ENCODE peak calls at places on chromosomes 1 and 21, in nine cellular contexts. One of them, this sample, is unnamed.

GRCh38 chr1:201941420-201942128 is 4.8 kb downstream of the LMOD1 start:
- DNase-seq in astrocyte of the cerebellum: no peak
- DNase-seq in activated naive CD4-positive, alpha-beta T cell treated with anti-CD3 and anti-CD28 coated beads, Interleukin-2, amount 50 U/mL, for 16 hours: no peak
- DNase-seq in NCI-H1105: no peak
- DNase-seq in ELR: no peak
- DNase-seq in NCI-H1417: peak
- DNase-seq in HCT116: no peak
- DNase-seq in activated B cell treated with CpG ODN at 0.5 μM for 24 hours: no peak
- DNase-seq in right atrium auricular region: no peak
- DNase-seq in this sample: no peak

GRCh38 chr21:30829659-30830058 is at the start of gene KRTAP7-1:
- DNase-seq in HCT116: no peak
- DNase-seq in NCI-H1105: no peak
- DNase-seq in activated B cell treated with CpG ODN at 0.5 μM for 24 hours: no peak
- DNase-seq in right atrium auricular region: no peak
- DNase-seq in astrocyte of the cerebellum: no peak
- DNase-seq in NCI-H1417: no peak
- DNase-seq in activated naive CD4-positive, alpha-beta T cell treated with anti-CD3 and anti-CD28 coated beads, Interleukin-2, amount 50 U/mL, for 16 hours: no peak
- DNase-seq in ELR: no peak
- DNase-seq in this sample: no peak

GRCh38 chr1:234985007-234985370 is 143.6 kb downstream of the TOMM20 start:
- DNase-seq in activated B cell treated with CpG ODN at 0.5 μM for 24 hours: no peak
- DNase-seq in ELR: no peak
- DNase-seq in NCI-H1417: no peak
- DNase-seq in HCT116: no peak
- DNase-seq in right atrium auricular region: no peak
- DNase-seq in astrocyte of the cerebellum: no peak
- DNase-seq in NCI-H1105: no peak
- DNase-seq in activated naive CD4-positive, alpha-beta T cell treated with anti-CD3 and anti-CD28 coated beads, Interleukin-2, amount 50 U/mL, for 16 hours: no peak
- DNase-seq in this sample: no peak

GRCh38 chr1:169108897-169109560 is 2.5 kb downstream of the ATP1B1 start:
- DNase-seq in NCI-H1105: no peak
- DNase-seq in HCT116: no peak
- DNase-seq in NCI-H1417: peak
- DNase-seq in ELR: peak
- DNase-seq in activated naive CD4-positive, alpha-beta T cell treated with anti-CD3 and anti-CD28 coated beads, Interleukin-2, amount 50 U/mL, for 16 hours: no peak
- DNase-seq in activated B cell treated with CpG ODN at 0.5 μM for 24 hours: no peak
- DNase-seq in right atrium auricular region: no peak
- DNase-seq in astrocyte of the cerebellum: no peak
- DNase-seq in this sample: peak

GRCh38 chr1:190373705-190374336 is 103.8 kb downstream of the BRINP3 start:
- DNase-seq in activated B cell treated with CpG ODN at 0.5 μM for 24 hours: no peak
- DNase-seq in activated naive CD4-positive, alpha-beta T cell treated with anti-CD3 and anti-CD28 coated beads, Interleukin-2, amount 50 U/mL, for 16 hours: no peak
- DNase-seq in NCI-H1417: no peak
- DNase-seq in astrocyte of the cerebellum: peak
- DNase-seq in NCI-H1105: no peak
- DNase-seq in right atrium auricular region: no peak
- DNase-seq in ELR: peak
- DNase-seq in HCT116: peak
- DNase-seq in this sample: no peak

GRCh38 chr1:208631516-208631915 is 387.3 kb upstream of the PLXNA2 start:
- DNase-seq in NCI-H1105: no peak
- DNase-seq in HCT116: no peak
- DNase-seq in right atrium auricular region: no peak
- DNase-seq in astrocyte of the cerebellum: no peak
- DNase-seq in ELR: no peak
- DNase-seq in activated B cell treated with CpG ODN at 0.5 μM for 24 hours: no peak
- DNase-seq in NCI-H1417: no peak
- DNase-seq in activated naive CD4-positive, alpha-beta T cell treated with anti-CD3 and anti-CD28 coated beads, Interleukin-2, amount 50 U/mL, for 16 hours: no peak
- DNase-seq in this sample: no peak

GRCh38 chr1:166379447-166379846 is 212.6 kb upstream of the FAM78B start:
- DNase-seq in NCI-H1105: no peak
- DNase-seq in activated B cell treated with CpG ODN at 0.5 μM for 24 hours: no peak
- DNase-seq in HCT116: no peak
- DNase-seq in right atrium auricular region: peak
- DNase-seq in astrocyte of the cerebellum: no peak
- DNase-seq in ELR: no peak
- DNase-seq in NCI-H1417: no peak
- DNase-seq in activated naive CD4-positive, alpha-beta T cell treated with anti-CD3 and anti-CD28 coated beads, Interleukin-2, amount 50 U/mL, for 16 hours: no peak
- DNase-seq in this sample: no peak

GRCh38 chr1:241749924-241750695 is 97.9 kb upstream of the EXO1 start:
- DNase-seq in activated naive CD4-positive, alpha-beta T cell treated with anti-CD3 and anti-CD28 coated beads, Interleukin-2, amount 50 U/mL, for 16 hours: no peak
- DNase-seq in HCT116: no peak
- DNase-seq in NCI-H1417: no peak
- DNase-seq in right atrium auricular region: no peak
- DNase-seq in activated B cell treated with CpG ODN at 0.5 μM for 24 hours: no peak
- DNase-seq in astrocyte of the cerebellum: no peak
- DNase-seq in ELR: no peak
- DNase-seq in NCI-H1105: no peak
- DNase-seq in this sample: no peak

GRCh38 chr1:246113555-246114095 is 393.5 kb downstream of the SMYD3 start:
- DNase-seq in NCI-H1417: no peak
- DNase-seq in activated naive CD4-positive, alpha-beta T cell treated with anti-CD3 and anti-CD28 coated beads, Interleukin-2, amount 50 U/mL, for 16 hours: no peak
- DNase-seq in NCI-H1105: no peak
- DNase-seq in astrocyte of the cerebellum: no peak
- DNase-seq in right atrium auricular region: no peak
- DNase-seq in HCT116: no peak
- DNase-seq in ELR: no peak
- DNase-seq in activated B cell treated with CpG ODN at 0.5 μM for 24 hours: no peak
- DNase-seq in this sample: peak

GRCh38 chr21:41741253-41742072 is 25.4 kb downstream of the RIPK4 start:
- DNase-seq in right atrium auricular region: no peak
- DNase-seq in astrocyte of the cerebellum: no peak
- DNase-seq in activated B cell treated with CpG ODN at 0.5 μM for 24 hours: no peak
- DNase-seq in activated naive CD4-positive, alpha-beta T cell treated with anti-CD3 and anti-CD28 coated beads, Interleukin-2, amount 50 U/mL, for 16 hours: no peak
- DNase-seq in NCI-H1417: no peak
- DNase-seq in HCT116: no peak
- DNase-seq in ELR: no peak
- DNase-seq in NCI-H1105: no peak
- DNase-seq in this sample: no peak

GRCh38 chr1:58818075-58818474 is 34.2 kb upstream of the JUN start:
- DNase-seq in activated naive CD4-positive, alpha-beta T cell treated with anti-CD3 and anti-CD28 coated beads, Interleukin-2, amount 50 U/mL, for 16 hours: no peak
- DNase-seq in astrocyte of the cerebellum: peak
- DNase-seq in right atrium auricular region: no peak
- DNase-seq in NCI-H1417: no peak
- DNase-seq in ELR: peak
- DNase-seq in HCT116: no peak
- DNase-seq in NCI-H1105: peak
- DNase-seq in activated B cell treated with CpG ODN at 0.5 μM for 24 hours: no peak
- DNase-seq in this sample: peak

GRCh38 chr1:227397356-227397978 is 79.2 kb upstream of the CDC42BPA start:
- DNase-seq in NCI-H1105: no peak
- DNase-seq in NCI-H1417: no peak
- DNase-seq in right atrium auricular region: no peak
- DNase-seq in activated naive CD4-positive, alpha-beta T cell treated with anti-CD3 and anti-CD28 coated beads, Interleukin-2, amount 50 U/mL, for 16 hours: no peak
- DNase-seq in HCT116: no peak
- DNase-seq in activated B cell treated with CpG ODN at 0.5 μM for 24 hours: no peak
- DNase-seq in ELR: no peak
- DNase-seq in astrocyte of the cerebellum: no peak
- DNase-seq in this sample: no peak

GRCh38 chr1:46527474-46528296 is 23.8 kb downstream of the KNCN start:
- DNase-seq in NCI-H1105: peak
- DNase-seq in activated naive CD4-positive, alpha-beta T cell treated with anti-CD3 and anti-CD28 coated beads, Interleukin-2, amount 50 U/mL, for 16 hours: peak
- DNase-seq in activated B cell treated with CpG ODN at 0.5 μM for 24 hours: peak
- DNase-seq in right atrium auricular region: peak
- DNase-seq in NCI-H1417: peak
- DNase-seq in ELR: peak
- DNase-seq in astrocyte of the cerebellum: peak
- DNase-seq in HCT116: peak
- DNase-seq in this sample: peak

GRCh38 chr1:112929979-112930378 is 26.0 kb downstream of the SLC16A1 start:
- DNase-seq in NCI-H1105: no peak
- DNase-seq in NCI-H1417: no peak
- DNase-seq in activated naive CD4-positive, alpha-beta T cell treated with anti-CD3 and anti-CD28 coated beads, Interleukin-2, amount 50 U/mL, for 16 hours: no peak
- DNase-seq in ELR: no peak
- DNase-seq in HCT116: no peak
- DNase-seq in right atrium auricular region: no peak
- DNase-seq in astrocyte of the cerebellum: no peak
- DNase-seq in activated B cell treated with CpG ODN at 0.5 μM for 24 hours: no peak
- DNase-seq in this sample: no peak

GRCh38 chr21:38567577-38568360 is 69.5 kb upstream of the ERG start:
- DNase-seq in ELR: peak
- DNase-seq in activated naive CD4-positive, alpha-beta T cell treated with anti-CD3 and anti-CD28 coated beads, Interleukin-2, amount 50 U/mL, for 16 hours: no peak
- DNase-seq in astrocyte of the cerebellum: peak
- DNase-seq in NCI-H1105: no peak
- DNase-seq in activated B cell treated with CpG ODN at 0.5 μM for 24 hours: no peak
- DNase-seq in right atrium auricular region: no peak
- DNase-seq in NCI-H1417: no peak
- DNase-seq in HCT116: no peak
- DNase-seq in this sample: no peak

GRCh38 chr1:227894831-227895451 is 52.8 kb downstream of the WNT9A start:
- DNase-seq in activated naive CD4-positive, alpha-beta T cell treated with anti-CD3 and anti-CD28 coated beads, Interleukin-2, amount 50 U/mL, for 16 hours: peak
- DNase-seq in NCI-H1417: no peak
- DNase-seq in right atrium auricular region: peak
- DNase-seq in NCI-H1105: no peak
- DNase-seq in HCT116: no peak
- DNase-seq in activated B cell treated with CpG ODN at 0.5 μM for 24 hours: peak
- DNase-seq in astrocyte of the cerebellum: no peak
- DNase-seq in ELR: no peak
- DNase-seq in this sample: no peak

GRCh38 chr1:201164645-201165044 is 10.4 kb upstream of the TMEM9 start:
- DNase-seq in activated B cell treated with CpG ODN at 0.5 μM for 24 hours: no peak
- DNase-seq in ELR: no peak
- DNase-seq in NCI-H1417: no peak
- DNase-seq in NCI-H1105: no peak
- DNase-seq in HCT116: no peak
- DNase-seq in right atrium auricular region: no peak
- DNase-seq in activated naive CD4-positive, alpha-beta T cell treated with anti-CD3 and anti-CD28 coated beads, Interleukin-2, amount 50 U/mL, for 16 hours: no peak
- DNase-seq in astrocyte of the cerebellum: no peak
- DNase-seq in this sample: no peak

GRCh38 chr1:10152709-10153284 is 57.6 kb upstream of the KIF1B start:
- DNase-seq in right atrium auricular region: no peak
- DNase-seq in HCT116: peak
- DNase-seq in ELR: peak
- DNase-seq in activated naive CD4-positive, alpha-beta T cell treated with anti-CD3 and anti-CD28 coated beads, Interleukin-2, amount 50 U/mL, for 16 hours: peak
- DNase-seq in NCI-H1417: no peak
- DNase-seq in NCI-H1105: peak
- DNase-seq in astrocyte of the cerebellum: peak
- DNase-seq in activated B cell treated with CpG ODN at 0.5 μM for 24 hours: no peak
- DNase-seq in this sample: peak

GRCh38 chr1:5996641-5997270 is 4.5 kb upstream of the NPHP4 start:
- DNase-seq in HCT116: no peak
- DNase-seq in right atrium auricular region: no peak
- DNase-seq in NCI-H1105: no peak
- DNase-seq in astrocyte of the cerebellum: no peak
- DNase-seq in ELR: no peak
- DNase-seq in activated naive CD4-positive, alpha-beta T cell treated with anti-CD3 and anti-CD28 coated beads, Interleukin-2, amount 50 U/mL, for 16 hours: no peak
- DNase-seq in NCI-H1417: no peak
- DNase-seq in activated B cell treated with CpG ODN at 0.5 μM for 24 hours: no peak
- DNase-seq in this sample: no peak

GRCh38 chr1:158180741-158181576 is at the start of gene CD1D:
- DNase-seq in NCI-H1417: no peak
- DNase-seq in ELR: no peak
- DNase-seq in activated B cell treated with CpG ODN at 0.5 μM for 24 hours: peak
- DNase-seq in activated naive CD4-positive, alpha-beta T cell treated with anti-CD3 and anti-CD28 coated beads, Interleukin-2, amount 50 U/mL, for 16 hours: no peak
- DNase-seq in NCI-H1105: peak
- DNase-seq in HCT116: no peak
- DNase-seq in astrocyte of the cerebellum: no peak
- DNase-seq in right atrium auricular region: no peak
- DNase-seq in this sample: no peak

GRCh38 chr1:236534164-236534651 is 10.4 kb downstream of the LGALS8 start:
- DNase-seq in astrocyte of the cerebellum: peak
- DNase-seq in ELR: peak
- DNase-seq in activated naive CD4-positive, alpha-beta T cell treated with anti-CD3 and anti-CD28 coated beads, Interleukin-2, amount 50 U/mL, for 16 hours: peak
- DNase-seq in NCI-H1417: no peak
- DNase-seq in NCI-H1105: no peak
- DNase-seq in activated B cell treated with CpG ODN at 0.5 μM for 24 hours: no peak
- DNase-seq in HCT116: no peak
- DNase-seq in right atrium auricular region: no peak
- DNase-seq in this sample: no peak

GRCh38 chr1:25620211-25620610 is 3.6 kb downstream of the MAN1C1 start:
- DNase-seq in NCI-H1417: no peak
- DNase-seq in NCI-H1105: no peak
- DNase-seq in ELR: no peak
- DNase-seq in activated B cell treated with CpG ODN at 0.5 μM for 24 hours: no peak
- DNase-seq in activated naive CD4-positive, alpha-beta T cell treated with anti-CD3 and anti-CD28 coated beads, Interleukin-2, amount 50 U/mL, for 16 hours: no peak
- DNase-seq in right atrium auricular region: no peak
- DNase-seq in HCT116: no peak
- DNase-seq in astrocyte of the cerebellum: no peak
- DNase-seq in this sample: no peak

GRCh38 chr1:180603223-180603849 is 28.5 kb upstream of the XPR1 start:
- DNase-seq in right atrium auricular region: no peak
- DNase-seq in activated naive CD4-positive, alpha-beta T cell treated with anti-CD3 and anti-CD28 coated beads, Interleukin-2, amount 50 U/mL, for 16 hours: no peak
- DNase-seq in NCI-H1105: no peak
- DNase-seq in astrocyte of the cerebellum: no peak
- DNase-seq in NCI-H1417: no peak
- DNase-seq in HCT116: no peak
- DNase-seq in activated B cell treated with CpG ODN at 0.5 μM for 24 hours: no peak
- DNase-seq in ELR: no peak
- DNase-seq in this sample: no peak

GRCh38 chr1:179310271-179310670 is 16.7 kb downstream of the SOAT1 start:
- DNase-seq in right atrium auricular region: no peak
- DNase-seq in ELR: peak
- DNase-seq in activated B cell treated with CpG ODN at 0.5 μM for 24 hours: no peak
- DNase-seq in HCT116: no peak
- DNase-seq in activated naive CD4-positive, alpha-beta T cell treated with anti-CD3 and anti-CD28 coated beads, Interleukin-2, amount 50 U/mL, for 16 hours: no peak
- DNase-seq in astrocyte of the cerebellum: peak
- DNase-seq in NCI-H1417: no peak
- DNase-seq in NCI-H1105: no peak
- DNase-seq in this sample: no peak

This sample was measured in dermis microvascular lymphatic vessel endothelial cell.